ENCODE peak calls at places on chromosomes 4 and X, in five cellular contexts. R is adrenal gland, U is body of pancreas, D is heart left ventricle, B is H1. Y is an unnamed sample. For H3K4me1, the result is how much of the 10 kb centered on the place peaks cover.

GRCh38 chr4:25424539-25425228 is 47.6 kb downstream of the ANAPC4 start:
- DNase-seq in R (no peak), U (no peak), D (peak), B (no peak), Y (peak)

GRCh38 chrX:17375631-17376380 is 806 bp downstream of the NHS start:
- DNase-seq in R (peak), U (peak), D (peak), B (no peak), Y (no peak)

GRCh38 chr4:81743731-81744465 is 272.2 kb upstream of the RASGEF1B start:
- DNase-seq in R (no peak), U (no peak), D (no peak), B (no peak), Y (no peak)

GRCh38 chr4:22637306-22637705 is 55.4 kb upstream of the GBA3 start:
- DNase-seq in R (no peak), U (no peak), D (no peak), B (no peak), Y (no peak)

GRCh38 chr4:187183351-187183750 is 459.7 kb upstream of the FAT1 start:
- DNase-seq in R (no peak), U (no peak), D (no peak), B (no peak), Y (no peak)

GRCh38 chr4:16082424-16083216 is 1.2 kb downstream of the PROM1 start:
- DNase-seq in R (peak), U (peak), D (peak), B (peak), Y (no peak)

GRCh38 chr4:18241744-18242143 is 220.2 kb upstream of the LCORL start:
- DNase-seq in R (no peak), U (no peak), D (no peak), B (no peak), Y (no peak)

GRCh38 chr4:119165767-119166166 is 30.1 kb downstream of the MYOZ2 start:
- DNase-seq in R (no peak), U (no peak), D (no peak), B (no peak), Y (no peak)

GRCh38 chr4:48578132-48578964 is 88.3 kb downstream of the ZAR1 start:
- DNase-seq in R (peak), U (peak), D (peak), B (no peak), Y (peak)

GRCh38 chr4:53563824-53564223 is 27.5 kb downstream of the LNX1 start:
- DNase-seq in R (no peak), U (no peak), D (no peak), B (no peak), Y (no peak)

GRCh38 chrX:66149519-66149918 is 14.5 kb upstream of the HEPH start:
- DNase-seq in R (no peak), U (no peak), D (no peak), B (no peak), Y (no peak)

GRCh38 chr4:74950200-74950599 is 17.3 kb downstream of the PARM1 start:
- DNase-seq in R (no peak), U (no peak), D (no peak), B (no peak), Y (no peak)

GRCh38 chrX:46860536-46860935 is 23.7 kb downstream of the RP2 start:
- DNase-seq in R (no peak), U (no peak), D (no peak), B (no peak), Y (no peak)

GRCh38 chr4:182443070-182443469 is 199.9 kb downstream of the TENM3 start:
- DNase-seq in R (no peak), U (no peak), D (no peak), B (no peak), Y (no peak)

GRCh38 chrX:50635811-50636365 is 165.3 kb upstream of the DGKK start:
- DNase-seq in R (no peak), U (no peak), D (no peak), B (no peak), Y (no peak)

GRCh38 chr4:85769009-85769408 is 294.1 kb downstream of the ARHGAP24 start:
- DNase-seq in R (no peak), U (no peak), D (no peak), B (no peak), Y (no peak)

GRCh38 chrX:114028907-114029662 is 554.8 kb upstream of the HTR2C start:
- DNase-seq in R (no peak), U (no peak), D (no peak), B (no peak), Y (no peak)

GRCh38 chrX:68196939-68197791 is 236.1 kb downstream of the OPHN1 start:
- DNase-seq in R (peak), U (peak), D (peak), B (no peak), Y (peak)

GRCh38 chr4:169618286-169618685 is 2.1 kb upstream of the CLCN3 start:
- DNase-seq in R (no peak), U (no peak), D (no peak), B (no peak), Y (no peak)

GRCh38 chr4:124806403-124806802 is 93.9 kb upstream of the ANKRD50 start:
- DNase-seq in R (no peak), U (no peak), D (no peak), B (peak), Y (no peak)

GRCh38 chr4:168076989-168077725 is 15.2 kb upstream of the ANXA10 start:
- DNase-seq in R (peak), U (peak), D (peak), B (peak), Y (peak)

GRCh38 chr4:117137143-117137542 is 51.8 kb upstream of the TRAM1L1 start:
- DNase-seq in R (no peak), U (no peak), D (no peak), B (no peak), Y (no peak)

GRCh38 chrX:123830309-123830708 is 29.5 kb upstream of the XIAP start:
- DNase-seq in R (peak), U (peak), D (no peak), B (no peak), Y (no peak)

GRCh38 chrX:7614616-7615015 is 228.4 kb upstream of the VCX start:
- DNase-seq in R (no peak), U (no peak), D (no peak), B (no peak), Y (no peak)

GRCh38 chr4:112127736-112128322 is 17.4 kb upstream of the FAM241A start:
- DNase-seq in R (no peak), U (no peak), D (no peak), B (no peak), Y (no peak)

GRCh38 chr4:14149469-14150030 is 522.0 kb upstream of the BOD1L1 start:
- DNase-seq in R (peak), U (no peak), D (no peak), B (no peak), Y (no peak)

GRCh38 chr4:8312069-8312445 is 42.5 kb downstream of the HTRA3 start:
- DNase-seq in R (no peak), U (no peak), D (no peak), B (no peak), Y (no peak)

GRCh38 chr4:61520176-61520575 is 320.1 kb downstream of the ADGRL3 start:
- DNase-seq in R (no peak), U (no peak), D (no peak), B (no peak), Y (no peak)

GRCh38 chrX:17601816-17602215 is 135.5 kb upstream of the SCML1 start:
- DNase-seq in R (no peak), U (no peak), D (no peak), B (no peak), Y (no peak)

GRCh38 chrX:153352858-153353257 is 18.9 kb downstream of the ZNF275 start:
- DNase-seq in R (no peak), U (no peak), D (no peak), B (no peak), Y (no peak)

GRCh38 chrX:29090811-29091210 is 503.6 kb downstream of the IL1RAPL1 start:
- DNase-seq in R (no peak), U (no peak), D (peak), B (no peak), Y (no peak)

GRCh38 chrX:138917781-138918180 is 206.3 kb upstream of the FGF13 start:
- DNase-seq in R (no peak), U (no peak), D (no peak), B (no peak), Y (no peak)

GRCh38 chr4:11732155-11732554 is 303.5 kb upstream of the HS3ST1 start:
- DNase-seq in R (no peak), U (no peak), D (no peak), B (no peak), Y (no peak)

GRCh38 chr4:77001907-77002306 is 52.4 kb downstream of the SEPTIN11 start:
- DNase-seq in R (no peak), U (no peak), D (no peak), B (no peak), Y (no peak)

DNA sequence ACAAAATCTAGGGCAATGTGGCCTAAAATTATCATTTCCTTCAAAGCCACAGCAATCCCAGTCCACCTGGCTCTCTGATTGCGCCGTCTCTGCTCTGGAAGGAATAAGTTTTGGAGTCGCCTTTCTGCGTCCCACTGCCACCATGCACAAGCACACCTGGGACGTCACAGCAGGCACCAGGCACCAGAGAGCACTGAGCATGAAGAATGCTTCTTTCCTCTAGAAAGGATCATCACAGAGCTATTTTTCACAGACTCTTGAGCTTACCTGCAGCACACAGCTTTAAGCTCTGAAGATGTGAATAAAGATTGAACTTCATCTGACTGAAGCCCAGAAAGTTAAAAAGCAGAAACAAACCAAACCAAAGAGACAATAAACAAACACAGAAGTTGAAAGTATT is 170.0 kb upstream of the PPARGC1A start:
- DNase-seq in R (no peak), U (no peak), D (no peak), B (no peak), Y (no peak)
- H3K4me1 ChIP-seq in R (under half), U (under half), D (under half), B (under half), Y (under half)

GRCh38 chrX:53280703-53281320 is 572 bp downstream of the IQSEC2 start:
- DNase-seq in R (peak), U (peak), D (peak), B (no peak), Y (no peak)

GRCh38 chrX:53283099-53283498 is 1.7 kb upstream of the IQSEC2 start:
- DNase-seq in R (no peak), U (no peak), D (no peak), B (no peak), Y (no peak)

GRCh38 chrX:53282313-53282712 is 929 bp upstream of the IQSEC2 start:
- DNase-seq in R (no peak), U (no peak), D (no peak), B (no peak), Y (no peak)

GRCh38 chrX:53280316-53280702 is 1.1 kb downstream of the IQSEC2 start:
- DNase-seq in R (no peak), U (no peak), D (no peak), B (no peak), Y (no peak)

GRCh38 chrX:53281321-53281822 is at the start of gene IQSEC2:
- DNase-seq in R (peak), U (peak), D (peak), B (peak), Y (peak)
- TF ChIP-seq POLR2A in R (no peak), U (peak), D (no peak), B (no peak), Y (peak)

GRCh38 chr4:4990857-4991540 is 28.3 kb downstream of the CYTL1 start:
- DNase-seq in R (peak), U (peak), D (peak), B (no peak), Y (no peak)
- H3K27ac ChIP-seq in R (no peak), U (peak), D (peak), B (no peak), Y (no peak)

GRCh38 chrX:13293700-13294099 is 26.2 kb downstream of the ATXN3L start:
- DNase-seq in R (no peak), U (no peak), D (no peak), B (no peak), Y (peak)

GRCh38 chrX:13290891-13291614 is 28.8 kb downstream of the ATXN3L start:
- DNase-seq in R (no peak), U (no peak), D (no peak), B (no peak), Y (no peak)

GRCh38 chrX:13295841-13296240 is 24.0 kb downstream of the ATXN3L start:
- DNase-seq in R (no peak), U (no peak), D (no peak), B (no peak), Y (no peak)
- H3K4me1 ChIP-seq in R (under half), U (under half), D (under half), B (under half), Y (under half)

DNA sequence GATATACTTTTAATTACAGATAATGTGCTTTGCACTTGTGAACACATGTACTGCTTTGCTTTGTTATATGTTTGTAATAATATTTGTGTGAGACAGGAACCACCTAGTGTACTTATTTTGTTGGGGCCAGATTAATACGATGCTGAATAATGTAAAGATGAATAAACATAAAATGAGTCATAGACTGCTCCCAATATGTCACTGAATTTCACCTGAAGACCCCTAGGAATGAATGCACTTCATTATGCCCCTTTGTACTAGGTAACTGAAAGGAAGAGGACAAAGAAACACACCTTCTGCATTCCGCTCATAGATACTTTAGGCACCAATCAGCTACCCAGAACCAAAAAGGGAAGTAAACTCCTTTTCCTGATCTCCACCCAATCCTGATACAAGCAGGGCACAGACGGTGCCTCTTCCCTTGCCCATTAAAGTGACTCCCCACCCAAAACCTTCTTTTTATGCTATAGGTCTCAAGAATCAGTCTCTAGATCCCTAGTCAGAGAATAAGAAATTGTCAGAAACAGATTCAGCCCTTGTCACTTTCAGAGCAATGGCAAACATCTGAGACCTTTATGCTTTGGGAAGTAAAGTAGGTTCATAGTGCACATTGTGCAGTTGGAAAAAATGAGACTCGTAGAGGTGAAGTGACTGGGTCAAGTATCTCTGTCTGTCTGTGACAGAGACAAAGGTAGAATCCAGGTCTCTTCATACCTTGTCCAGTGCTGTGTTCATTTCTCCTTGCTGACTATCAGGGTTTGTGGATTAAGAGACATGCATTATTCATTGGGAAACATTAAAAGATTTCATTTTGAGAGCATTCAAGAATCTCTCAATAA is 2.3 kb downstream of the GPR174 start:
- DNase-seq in R (no peak), U (no peak), D (no peak), B (no peak), Y (no peak)
- TF ChIP-seq POLR2A in R (no peak), U (no peak), D (no peak), B (no peak), Y (no peak)

DNA sequence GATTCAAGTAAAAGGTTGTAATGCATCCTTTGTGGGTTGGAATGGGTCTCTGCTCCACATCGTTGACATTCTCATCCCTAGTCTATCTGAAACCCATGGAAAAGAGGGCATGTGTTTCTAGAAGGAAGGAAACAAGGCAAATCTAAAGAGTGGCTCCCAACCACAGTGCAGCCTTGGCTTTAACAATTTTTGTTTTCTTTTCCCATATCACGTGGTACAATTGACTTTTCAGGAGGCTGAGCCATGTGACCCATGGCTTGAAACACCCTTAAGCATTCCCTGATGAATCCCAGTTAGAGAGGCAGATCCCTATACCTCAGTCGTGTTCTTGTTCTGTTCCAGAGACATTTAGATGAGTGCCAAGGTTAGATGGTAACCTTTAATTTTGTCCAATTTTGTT is 12.8 kb downstream of the DCUN1D4 start:
- DNase-seq in R (no peak), U (peak), D (no peak), B (no peak), Y (no peak)
- H3K27ac ChIP-seq in R (no peak), U (peak), D (no peak), B (no peak), Y (no peak)

GRCh38 chr4:149986916-149987315 is 91.3 kb upstream of the DCLK2 start:
- DNase-seq in R (no peak), U (no peak), D (no peak), B (no peak), Y (no peak)
- H3K4me1 ChIP-seq in R (under half), U (under half), D (under half), B (under half), Y (under half)

GRCh38 chr4:148680884-148681283 is 238.7 kb upstream of the NR3C2 start:
- DNase-seq in R (no peak), U (no peak), D (no peak), B (no peak), Y (no peak)
- TF ChIP-seq POLR2A in R (no peak), U (no peak), D (no peak), B (no peak), Y (no peak)

DNA sequence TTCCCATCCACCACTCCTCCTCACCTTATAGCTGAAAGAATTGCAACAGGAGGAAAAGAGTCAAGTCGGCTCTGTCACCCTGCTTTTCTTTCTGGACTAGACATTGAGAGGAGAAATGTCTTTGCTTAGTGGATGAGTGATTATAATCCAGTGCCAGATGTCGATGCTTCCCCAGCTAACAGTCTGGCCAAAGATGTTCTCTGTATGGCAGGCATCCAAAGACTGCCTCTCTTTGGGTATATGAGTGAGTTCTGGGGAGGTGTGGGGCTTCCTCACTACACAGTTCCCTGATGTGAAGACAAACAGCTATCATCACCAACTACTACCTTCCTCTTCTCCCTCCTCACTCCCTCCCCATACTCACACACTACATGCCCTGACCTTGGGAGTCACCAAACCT is 90.9 kb downstream of the COMMD8 start:
- DNase-seq in R (no peak), U (no peak), D (no peak), B (no peak), Y (no peak)
- H3K27ac ChIP-seq in R (no peak), U (no peak), D (no peak), B (no peak), Y (no peak)

GRCh38 chr4:3077796-3078195 is 3.3 kb downstream of the HTT start:
- DNase-seq in R (no peak), U (no peak), D (no peak), B (no peak), Y (no peak)
- H3K4me1 ChIP-seq in R (under half), U (under half), D (under half), B (under half), Y (under half)

Y was measured in prostate gland.